ENCODE peak calls at places on chromosomes 6 and 20, in eight cellular contexts. P is suprapubic skin, E is A549, Z is IMR-90, Y is adrenal gland, G is H9, K is uterus, X is vagina. J is an unnamed sample.

GRCh38 chr6:16153451-16153850 is 24.6 kb downstream of the MYLIP start:
- DNase-seq in P (no peak), E (no peak), Z (no peak), Y (no peak), G (no peak), K (no peak), X (no peak), J (no peak)

GRCh38 chr6:149335924-149336323 is 18.4 kb downstream of the TAB2 start:
- DNase-seq in P (no peak), E (peak; percentile 69), Z (peak; percentile 69), Y (no peak), G (no peak), K (no peak), X (no peak), J (no peak)

GRCh38 chr6:5231289-5231688 is 29.5 kb downstream of the LYRM4 start:
- DNase-seq in P (no peak), E (no peak), Z (no peak), Y (no peak), G (no peak), K (no peak), X (no peak), J (no peak)

GRCh38 chr6:166056637-166057036 is 111.0 kb downstream of the TBXT start:
- DNase-seq in P (no peak), E (no peak), Z (peak; percentile 70), Y (no peak), G (no peak), K (peak; percentile 87), X (no peak), J (no peak)

GRCh38 chr6:122154912-122155516 is 244.4 kb upstream of the HSF2 start:
- DNase-seq in P (no peak), E (peak; percentile 1), Z (no peak), Y (peak; percentile 20), G (peak; percentile 42), K (no peak), X (no peak), J (no peak)

GRCh38 chr6:100730581-100730980 is 150.5 kb downstream of the ASCC3 start:
- DNase-seq in P (no peak), E (no peak), Z (no peak), Y (no peak), G (no peak), K (no peak), X (no peak), J (no peak)

GRCh38 chr6:153058291-153058690 is 55.8 kb upstream of the MTRF1L start:
- DNase-seq in P (no peak), E (no peak), Z (peak; percentile 58), Y (no peak), G (no peak), K (no peak), X (no peak), J (no peak)

GRCh38 chr6:71489736-71490135 is 201.1 kb downstream of the OGFRL1 start:
- DNase-seq in P (no peak), E (peak; percentile 27), Z (peak; percentile 90), Y (no peak), G (peak; percentile 42), K (no peak), X (no peak), J (no peak)

GRCh38 chr6:159981171-159981571 is 12.3 kb downstream of the IGF2R start:
- DNase-seq in P (no peak), E (no peak), Z (no peak), Y (no peak), G (no peak), K (no peak), X (no peak), J (no peak)
- H3K4me1 ChIP-seq in P (peaks cover 91% of the 10 kb centered on the region), E (peaks cover 23% of the 10 kb centered on the region), Z (peaks cover 38% of the 10 kb centered on the region), Y (peaks cover 62% of the 10 kb centered on the region), G (peaks cover 18% of the 10 kb centered on the region), K (peaks cover 26% of the 10 kb centered on the region), X (peaks cover 98% of the 10 kb centered on the region), J (peaks cover 89% of the 10 kb centered on the region)

GRCh38 chr6:157383471-157383870 is 2.5 kb downstream of the ZDHHC14 start:
- DNase-seq in P (no peak), E (no peak), Z (no peak), Y (no peak), G (no peak), K (no peak), X (no peak), J (no peak)

GRCh38 chr6:157379656-157380457 is 1.1 kb upstream of the ZDHHC14 start:
- DNase-seq in P (peak; percentile 93), E (peak; percentile 89), Z (peak; percentile 87), Y (peak; percentile 91), G (peak; percentile 95), K (peak; percentile 92), X (peak; percentile 95), J (peak; percentile 98)

GRCh38 chr6:157380458-157380778 is 572 bp upstream of the ZDHHC14 start:
- DNase-seq in P (no peak), E (no peak), Z (no peak), Y (no peak), G (peak; percentile 45), K (no peak), X (no peak), J (no peak)

GRCh38 chr6:157381631-157382621 is 936 bp downstream of the ZDHHC14 start:
- DNase-seq in P (peak; percentile 76), E (peak; percentile 38), Z (peak; percentile 47), Y (peak; percentile 54), G (peak; percentile 49), K (peak; percentile 72), X (no peak), J (no peak)

DNA sequence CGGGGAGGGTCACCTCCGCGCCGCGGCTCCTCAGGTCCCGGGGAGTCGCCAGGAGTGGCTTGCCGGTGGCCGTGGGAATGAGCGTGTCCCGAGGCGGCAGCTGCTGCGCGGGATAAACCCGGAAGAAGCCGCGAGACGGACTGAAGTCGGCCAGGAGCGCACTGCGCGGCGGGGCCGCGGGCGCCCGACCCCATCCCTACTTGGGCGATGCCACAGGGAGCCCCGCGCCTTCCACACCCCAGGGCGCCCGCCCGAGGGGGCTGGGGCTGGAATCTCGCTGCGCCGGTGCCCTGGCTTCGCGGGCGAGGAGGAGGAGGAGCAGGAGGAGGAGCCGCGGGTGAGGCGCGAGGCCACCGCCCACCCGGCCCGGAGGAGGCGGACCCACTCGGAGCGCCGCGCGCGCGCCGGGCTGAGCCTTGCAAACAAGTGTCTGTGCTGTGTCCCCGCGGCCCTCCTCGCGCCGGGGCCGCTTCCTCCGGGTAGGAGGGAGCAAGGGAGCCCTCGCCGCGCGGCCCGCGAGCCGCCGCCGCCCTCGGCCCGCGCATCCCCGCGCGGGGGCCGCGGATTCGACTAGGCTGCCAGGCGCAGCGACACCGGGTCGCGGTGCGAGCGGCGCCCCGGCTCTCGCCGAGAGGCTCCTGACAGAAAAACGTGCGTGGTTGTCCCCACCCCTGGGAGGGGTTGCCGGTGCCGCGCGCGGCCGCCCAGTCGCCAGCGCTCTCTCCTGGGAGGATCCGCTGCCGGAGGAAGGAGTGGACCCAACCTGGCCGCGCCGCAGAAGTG is at the start of gene ZDHHC14:
- DNase-seq in P (peak; percentile 94), E (peak; percentile 84), Z (peak; percentile 80), Y (peak; percentile 90), G (peak; percentile 52), K (peak; percentile 88), X (peak; percentile 90), J (peak; percentile 95)
- H3K27ac ChIP-seq in P (peak within 1 kb of the TSS; percentile 96), E (peak within 1 kb of the TSS; percentile 93), Z (peak within 1 kb of the TSS; percentile 69), Y (peak within 1 kb of the TSS; percentile 91), G (no peak within 1 kb of the TSS), K (peak within 1 kb of the TSS; percentile 96), X (peak within 1 kb of the TSS; percentile 91), J (peak within 1 kb of the TSS; percentile 96)

DNA sequence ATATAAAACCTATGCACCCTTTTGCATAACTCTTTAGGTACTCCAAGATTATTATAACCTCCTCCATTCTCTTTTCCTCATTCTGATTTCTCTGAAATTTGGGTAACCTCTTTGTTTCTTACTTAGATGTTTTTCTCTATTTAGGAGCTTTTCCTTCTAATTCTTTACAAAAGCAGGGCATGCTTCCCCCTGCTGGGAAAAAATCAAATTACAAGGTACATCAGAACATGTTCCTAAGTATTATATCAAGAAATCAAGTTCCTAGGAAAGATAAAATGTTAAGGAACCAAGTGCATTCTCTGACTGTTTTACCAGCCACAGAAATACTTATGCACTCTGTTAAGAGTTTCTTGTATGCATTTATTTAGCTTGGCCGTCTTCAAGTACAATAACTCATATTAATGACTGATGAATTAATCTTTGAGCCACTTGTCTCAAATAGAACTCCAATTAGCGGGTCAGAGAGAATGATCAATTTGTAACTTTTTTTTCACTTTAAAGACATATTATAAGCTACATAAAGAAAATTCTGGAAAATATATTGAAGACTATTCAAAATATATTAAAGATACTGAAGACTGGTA is 2.1 kb downstream of the KHDRBS2 start:
- DNase-seq in P (no peak), E (peak; percentile 20), Z (peak; percentile 0), Y (peak; percentile 15), G (no peak), K (no peak), X (no peak), J (no peak)
- TF ChIP-seq CTCF in P (peak; percentile 29), E (peak; percentile 27), Z (peak; percentile 39), Y (peak; percentile 56), G (peak; percentile 79), K (peak; percentile 26), X (no peak), J (peak; percentile 38)

DNA sequence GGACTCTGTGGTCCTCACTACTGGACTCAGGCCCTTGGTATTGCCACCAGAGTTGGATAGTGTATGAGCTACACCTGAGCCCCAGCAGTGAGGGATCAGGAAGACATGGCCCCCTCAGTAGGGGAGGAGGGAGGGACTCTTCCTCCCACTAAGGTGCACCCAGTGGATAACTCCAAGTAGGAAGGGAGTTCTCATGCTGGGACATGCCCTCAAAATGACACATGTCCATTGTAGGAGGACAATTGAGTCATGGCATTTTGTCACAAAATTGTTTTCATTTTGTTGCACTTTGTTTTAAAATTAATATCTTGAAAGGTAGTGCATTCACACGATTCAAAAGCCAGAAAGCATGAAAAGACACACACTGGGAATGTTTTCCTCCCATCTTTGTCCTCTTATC is 127.2 kb downstream of the FOXO3 start:
- DNase-seq in P (no peak), E (no peak), Z (no peak), Y (no peak), G (no peak), K (no peak), X (no peak), J (no peak)
- H3K4me1 ChIP-seq in P (peaks cover 34% of the 10 kb centered on the region), E (peaks cover 11% of the 10 kb centered on the region), Z (peaks cover 28% of the 10 kb centered on the region), Y (peaks cover 14% of the 10 kb centered on the region), G (no peaks in the 10 kb centered on the region), K (no peaks in the 10 kb centered on the region), X (peaks cover 42% of the 10 kb centered on the region), J (peaks cover 51% of the 10 kb centered on the region)

DNA sequence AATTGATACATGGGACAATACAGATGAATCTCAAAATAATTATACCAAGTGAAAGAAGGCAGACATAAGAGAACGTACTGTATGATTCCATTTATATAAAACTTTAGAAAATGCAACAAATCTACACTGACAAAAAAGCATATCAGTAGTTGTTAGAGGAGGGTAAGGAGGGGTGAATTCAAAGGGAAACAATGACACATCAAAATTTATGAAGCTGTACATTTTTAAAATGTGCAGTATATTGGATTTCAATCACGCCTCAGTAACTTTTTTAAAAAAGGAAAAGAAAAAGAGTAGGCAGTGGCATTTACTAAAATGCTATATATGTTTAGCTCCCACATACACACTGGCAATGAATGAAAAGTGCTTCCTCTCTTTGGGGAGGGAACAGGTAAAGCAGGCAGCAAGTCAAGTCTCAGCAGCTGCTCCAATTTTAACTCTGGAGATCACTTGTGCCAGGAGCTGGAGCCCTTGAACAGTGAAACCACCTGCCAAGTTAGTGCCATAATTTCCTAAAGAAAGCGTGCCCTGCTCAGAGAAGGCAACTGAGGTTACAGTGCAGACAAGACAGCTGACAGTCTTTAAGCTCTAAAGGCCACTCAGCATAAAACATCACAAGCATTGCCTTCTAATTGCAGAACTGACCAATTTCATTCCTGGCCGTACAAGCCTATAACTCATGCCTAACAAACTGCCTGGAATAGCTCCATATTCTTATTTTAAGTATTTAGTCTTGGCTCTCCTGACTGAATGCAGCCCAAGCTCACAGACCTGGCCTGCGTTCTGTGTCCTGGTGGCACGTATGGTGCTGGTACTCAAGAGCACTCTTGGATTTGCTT is 10.9 kb downstream of the FKBP1A start:
- DNase-seq in P (no peak), E (no peak), Z (peak; percentile 63), Y (no peak), G (no peak), K (no peak), X (no peak), J (no peak)
- H3K27ac ChIP-seq in P (no peak overlapping the region), E (no peak overlapping the region), Z (peak overlapping the region; percentile 31), Y (peak overlapping the region; percentile 69), G (no peak overlapping the region), K (peak overlapping the region; percentile 80), X (peak overlapping the region; percentile 42), J (peak overlapping the region; percentile 58)

J was measured in esophagus muscularis mucosa.